ENCODE peak calls at places on chromosomes 13 and 19, in four cellular contexts. L, D, U and R are unnamed samples.

GRCh38 chr19:20247016-20247683 is 80.1 kb downstream of the ZNF486 start:
- DNase-seq in L (no peak), D (no peak), U (no peak), R (peak)

GRCh38 chr19:31054430-31054829 is 294.8 kb downstream of the TSHZ3 start:
- DNase-seq in L (peak), D (no peak), U (no peak), R (peak)

GRCh38 chr13:95099541-95099940 is 201.7 kb downstream of the ABCC4 start:
- DNase-seq in L (peak), D (no peak), U (peak), R (no peak)

GRCh38 chr19:42410371-42410770 is 16.8 kb downstream of the LIPE start:
- DNase-seq in L (no peak), D (no peak), U (no peak), R (no peak)

GRCh38 chr19:36054733-36055686 is at the start of gene WDR62:
- DNase-seq in L (peak), D (peak), U (peak), R (peak)

GRCh38 chr19:799076-799881 is 2.0 kb downstream of the PTBP1 start:
- DNase-seq in L (no peak), D (no peak), U (peak), R (peak)

GRCh38 chr19:13718733-13719132 is 45.6 kb upstream of the MRI1 start:
- DNase-seq in L (peak), D (no peak), U (no peak), R (peak)

GRCh38 chr13:49681837-49682236 is 9.4 kb downstream of the EBPL start:
- DNase-seq in L (no peak), D (no peak), U (no peak), R (no peak)

GRCh38 chr13:107649071-107649470 is 566.3 kb downstream of the LIG4 start:
- DNase-seq in L (no peak), D (no peak), U (no peak), R (no peak)

GRCh38 chr13:108777421-108778420 is 148.3 kb downstream of the MYO16 start:
- DNase-seq in L (peak), D (no peak), U (peak), R (no peak)

GRCh38 chr13:44470623-44471562 is 97.3 kb downstream of the SERP2 start:
- DNase-seq in L (no peak), D (no peak), U (peak), R (no peak)

GRCh38 chr19:30670562-30671513 is 298.7 kb downstream of the ZNF536 start:
- DNase-seq in L (no peak), D (no peak), U (no peak), R (no peak)

GRCh38 chr19:585551-586110 is 4.0 kb upstream of the HCN2 start:
- DNase-seq in L (no peak), D (no peak), U (no peak), R (no peak)

GRCh38 chr13:24279267-24279666 is 30.1 kb upstream of the C1QTNF9 start:
- DNase-seq in L (no peak), D (no peak), U (no peak), R (no peak)

GRCh38 chr19:35170359-35171061 is 16.0 kb downstream of the FXYD5 start:
- DNase-seq in L (no peak), D (no peak), U (no peak), R (no peak)

GRCh38 chr19:38209671-38210457 is 14.2 kb downstream of the DPF1 start:
- DNase-seq in L (no peak), D (no peak), U (no peak), R (peak)

GRCh38 chr13:26500618-26501320 is 56.7 kb upstream of the WASF3 start:
- DNase-seq in L (no peak), D (no peak), U (no peak), R (no peak)

GRCh38 chr13:30819136-30819875 is 84.0 kb downstream of the ALOX5AP start:
- DNase-seq in L (no peak), D (no peak), U (peak), R (no peak)

GRCh38 chr13:40409278-40409677 is 257.2 kb downstream of the FOXO1 start:
- DNase-seq in L (no peak), D (no peak), U (no peak), R (no peak)

GRCh38 chr13:97003071-97003470 is 8.8 kb upstream of the OXGR1 start:
- DNase-seq in L (no peak), D (no peak), U (no peak), R (no peak)

GRCh38 chr19:49161987-49162386 is 4.4 kb downstream of the TRPM4 start:
- DNase-seq in L (no peak), D (no peak), U (no peak), R (no peak)

GRCh38 chr19:38277969-38278680 is 13.8 kb downstream of the SPINT2 start:
- DNase-seq in L (no peak), D (no peak), U (no peak), R (peak)

GRCh38 chr19:17184381-17184841 is 30.7 kb upstream of the USE1 start:
- DNase-seq in L (no peak), D (no peak), U (no peak), R (no peak)

GRCh38 chr13:29948246-29948645 is 97.8 kb upstream of the UBL3 start:
- DNase-seq in L (no peak), D (no peak), U (no peak), R (no peak)

GRCh38 chr13:92994056-92994455 is 232.6 kb upstream of the GPC6 start:
- DNase-seq in L (no peak), D (no peak), U (no peak), R (no peak)

GRCh38 chr19:35963514-35963913 is 27.3 kb downstream of the LRFN3 start:
- DNase-seq in L (peak), D (no peak), U (peak), R (no peak)

GRCh38 chr19:15666186-15666585 is 6.7 kb upstream of the CYP4F12 start:
- DNase-seq in L (no peak), D (no peak), U (no peak), R (no peak)

GRCh38 chr19:9306443-9306842 is 3.2 kb downstream of the ZNF699 start:
- DNase-seq in L (no peak), D (no peak), U (no peak), R (no peak)

GRCh38 chr13:94679614-94680013 is 32.7 kb downstream of the SOX21 start:
- DNase-seq in L (no peak), D (no peak), U (no peak), R (no peak)

GRCh38 chr13:91247768-91248167 is 99.7 kb upstream of the MIR17HG start:
- DNase-seq in L (no peak), D (no peak), U (no peak), R (peak)

GRCh38 chr19:12034196-12034595 is 1.3 kb downstream of the ZNF433 start:
- DNase-seq in L (no peak), D (no peak), U (no peak), R (no peak)

GRCh38 chr19:41904118-41904870 is 21.3 kb downstream of the ARHGEF1 start:
- DNase-seq in L (peak), D (no peak), U (peak), R (no peak)

GRCh38 chr19:13987101-13987890 is 18.8 kb downstream of the RFX1 start:
- DNase-seq in L (no peak), D (no peak), U (no peak), R (peak)

GRCh38 chr13:52852444-52852843 is 4.0 kb upstream of the PCDH8 start:
- DNase-seq in L (no peak), D (no peak), U (no peak), R (peak)

GRCh38 chr13:52848455-52849190 is at the start of gene PCDH8:
- DNase-seq in L (no peak), D (no peak), U (no peak), R (peak)

GRCh38 chr13:52851153-52851962 is 2.9 kb upstream of the PCDH8 start:
- DNase-seq in L (no peak), D (peak), U (peak), R (peak)

GRCh38 chr13:52849727-52850395 is 1.4 kb upstream of the PCDH8 start:
- DNase-seq in L (no peak), D (no peak), U (no peak), R (no peak)

GRCh38 chr13:52850396-52851152 is 2.1 kb upstream of the PCDH8 start:
- DNase-seq in L (peak), D (no peak), U (peak), R (peak)
- TF ChIP-seq PBX3 in L (no peak), D (no peak), U (peak), R (no peak)

GRCh38 chr19:10812902-10813404 is 23.1 kb downstream of the TMED1 start:
- DNase-seq in L (peak), D (no peak), U (no peak), R (no peak)
- H3K4me2 ChIP-seq in L (peak), D (no peak), U (no peak), R (peak)

GRCh38 chr13:46053162-46054012 is 841 bp upstream of the ZC3H13 start:
- DNase-seq in L (no peak), D (no peak), U (no peak), R (peak)

GRCh38 chr13:46057251-46058015 is 4.9 kb upstream of the ZC3H13 start:
- DNase-seq in L (no peak), D (no peak), U (no peak), R (no peak)

GRCh38 chr13:46050771-46051170 is 1.8 kb downstream of the ZC3H13 start:
- DNase-seq in L (no peak), D (no peak), U (no peak), R (no peak)

GRCh38 chr13:46051958-46052313 is 610 bp downstream of the ZC3H13 start:
- DNase-seq in L (no peak), D (no peak), U (no peak), R (no peak)

GRCh38 chr13:46052314-46053161 is at the start of gene ZC3H13:
- DNase-seq in L (peak), D (peak), U (peak), R (peak)
- TF ChIP-seq PBX3 in L (peak), D (peak), U (peak), R (no peak)

GRCh38 chr19:5717215-5717614 is 2.7 kb downstream of the LONP1 start:
- DNase-seq in L (no peak), D (no peak), U (no peak), R (no peak)
- H3K4me2 ChIP-seq in L (peak), D (peak), U (peak), R (peak)